ENCODE peak calls at places on chromosomes 3 and 15, in five cellular contexts. C is Right ventricle myocardium superior, Q is upper lobe of right lung, S is T-helper 22 cell, M is amniotic stem cell. R is an unnamed sample.

GRCh38 chr15:69912116-69912515 is 185.6 kb downstream of the TLE3 start:
- DNase-seq in C (no peak), Q (no peak), S (no peak), M (no peak), R (no peak)

GRCh38 chr3:159114582-159114981 is 312.7 kb downstream of the MFSD1 start:
- DNase-seq in C (no peak), Q (no peak), S (no peak), M (no peak), R (no peak)

GRCh38 chr3:141412087-141412935 is 44.0 kb downstream of the ZBTB38 start:
- DNase-seq in C (peak; percentile 62), Q (no peak), S (peak; percentile 16), M (no peak), R (no peak)

GRCh38 chr3:183506674-183507290 is 48.7 kb downstream of the KLHL6 start:
- DNase-seq in C (no peak), Q (no peak), S (no peak), M (no peak), R (no peak)

GRCh38 chr3:172059532-172059931 is 20.2 kb downstream of the FNDC3B start:
- DNase-seq in C (no peak), Q (no peak), S (no peak), M (no peak), R (no peak)

GRCh38 chr15:40955930-40956542 is 2.8 kb downstream of the CHAC1 start:
- DNase-seq in C (peak; percentile 34), Q (no peak), S (no peak), M (no peak), R (no peak)

GRCh38 chr15:70154440-70155347 is 57.0 kb upstream of the TLE3 start:
- DNase-seq in C (peak; percentile 60), Q (peak; percentile 32), S (no peak), M (no peak), R (no peak)

GRCh38 chr3:14329116-14329830 is 73.1 kb upstream of the SLC6A6 start:
- DNase-seq in C (no peak), Q (no peak), S (no peak), M (no peak), R (no peak)

GRCh38 chr15:76343313-76343996 is 6.9 kb downstream of the ISL2 start:
- DNase-seq in C (no peak), Q (no peak), S (no peak), M (no peak), R (no peak)

GRCh38 chr3:56800373-56801150 is 1.2 kb downstream of the ARHGEF3 start:
- DNase-seq in C (no peak), Q (no peak), S (peak; percentile 65), M (no peak), R (no peak)

GRCh38 chr15:92902723-92903587 is 2.8 kb downstream of the CHD2 start:
- DNase-seq in C (no peak), Q (no peak), S (no peak), M (no peak), R (no peak)

GRCh38 chr3:52558436-52558835 is 22.0 kb downstream of the UQCC5 start:
- DNase-seq in C (no peak), Q (no peak), S (no peak), M (no peak), R (no peak)

GRCh38 chr3:51024121-51024520 is 349.4 kb downstream of the DOCK3 start:
- DNase-seq in C (no peak), Q (no peak), S (no peak), M (no peak), R (no peak)

GRCh38 chr3:50213383-50213782 is 8.3 kb downstream of the SLC38A3 start:
- DNase-seq in C (no peak), Q (no peak), S (no peak), M (no peak), R (no peak)

GRCh38 chr15:52668133-52668532 is 11.1 kb downstream of the ATOSA start:
- DNase-seq in C (no peak), Q (no peak), S (no peak), M (no peak), R (no peak)

GRCh38 chr15:87752250-87752951 is 504.1 kb downstream of the NTRK3 start:
- DNase-seq in C (no peak), Q (no peak), S (no peak), M (peak; percentile 77), R (no peak)

GRCh38 chr15:27339138-27339537 is 368.2 kb downstream of the GABRG3 start:
- DNase-seq in C (no peak), Q (no peak), S (no peak), M (no peak), R (no peak)

GRCh38 chr3:134374791-134375541 is 719 bp upstream of the AMOTL2 start:
- DNase-seq in C (peak; percentile 75), Q (peak; percentile 79), S (no peak), M (no peak), R (no peak)